ENCODE peak calls at places on chromosomes 11 and 22, in ten cellular contexts. C is prostate gland, E is PC-9, X is fibroblast of lung, L is GM23248, I is colonic mucosa, K is psoas muscle, Q is body of pancreas, F is suprapubic skin, R is heart right ventricle. M is an unnamed sample. For H3K9me3, the result is how much of the 10 kb centered on the place peaks cover.

GRCh38 chr11:10160350-10160749 is 133.7 kb downstream of the SBF2 start:
- DNase-seq in Q (no peak), C (no peak), K (no peak), X (no peak), L (no peak), F (no peak), I (no peak), E (no peak), R (no peak), M (no peak)

GRCh38 chr11:60951909-60952741 is at the start of gene SLC15A3:
- DNase-seq in K (peak), X (peak), I (peak), C (no peak), F (no peak), L (peak), R (peak), E (no peak), Q (peak), M (no peak)

GRCh38 chr11:18091731-18092130 is 14.2 kb downstream of the SAAL1 start:
- DNase-seq in R (no peak), Q (no peak), E (no peak), L (no peak), F (no peak), K (no peak), I (no peak), X (no peak), C (no peak), M (peak)

GRCh38 chr11:26227883-26228502 is 103.9 kb upstream of the ANO3 start:
- DNase-seq in K (no peak), L (no peak), R (no peak), F (no peak), E (no peak), Q (no peak), I (no peak), X (peak), C (no peak), M (no peak)

GRCh38 chr11:81644239-81644840 is 1089.3 kb downstream of the FAM181B start:
- DNase-seq in E (peak), F (no peak), L (peak), K (no peak), R (no peak), Q (peak), X (peak), C (no peak), I (no peak), M (peak)

GRCh38 chr22:38860291-38861169 is 11.5 kb downstream of the CBX6 start:
- DNase-seq in X (no peak), Q (no peak), R (no peak), I (no peak), C (no peak), L (no peak), K (no peak), F (no peak), E (no peak), M (no peak)

GRCh38 chr22:38874529-38875222 is 2.7 kb upstream of the CBX6 start:
- DNase-seq in L (no peak), X (no peak), R (no peak), F (no peak), K (no peak), I (no peak), E (no peak), Q (no peak), C (no peak), M (no peak)

GRCh38 chr11:66278396-66279091 is 569 bp downstream of the CNIH2 start:
- DNase-seq in F (no peak), I (no peak), L (peak), K (no peak), Q (no peak), X (no peak), E (no peak), R (no peak), C (no peak), M (no peak)

GRCh38 chr22:39215430-39216142 is 29.2 kb downstream of the PDGFB start:
- DNase-seq in X (no peak), K (no peak), L (no peak), Q (peak), I (no peak), F (peak), R (no peak), C (no peak), E (no peak), M (no peak)

GRCh38 chr22:44801476-44801875 is 49.1 kb downstream of the ARHGAP8 start:
- DNase-seq in X (no peak), F (no peak), L (no peak), E (no peak), C (no peak), I (no peak), R (no peak), Q (no peak), K (no peak), M (no peak)

GRCh38 chr11:4626207-4627105 is 10.8 kb upstream of the OR51D1 start:
- DNase-seq in K (no peak), X (peak), C (peak), R (peak), Q (peak), E (peak), F (no peak), L (peak), I (peak), M (peak)

GRCh38 chr11:60847281-60847680 is 5.4 kb downstream of the CCDC86 start:
- DNase-seq in K (no peak), I (no peak), F (no peak), X (no peak), E (no peak), Q (no peak), R (no peak), C (no peak), L (no peak), M (no peak)

GRCh38 chr11:122100222-122101080 is 15.6 kb downstream of the BLID start:
- DNase-seq in I (peak), X (peak), C (peak), L (peak), E (no peak), Q (peak), K (peak), F (peak), R (peak), M (peak)

GRCh38 chr11:10742460-10743208 is 8.4 kb upstream of the CTR9 start:
- DNase-seq in I (peak), R (no peak), K (no peak), C (no peak), F (no peak), Q (no peak), E (peak), L (peak), X (peak), M (no peak)

GRCh38 chr11:3231851-3232744 is at the start of gene MRGPRE:
- DNase-seq in Q (peak), F (peak), R (peak), K (no peak), E (no peak), C (no peak), X (no peak), L (peak), I (no peak), M (no peak)

GRCh38 chr11:45155627-45156180 is 9.3 kb downstream of the PRDM11 start:
- DNase-seq in I (no peak), C (no peak), E (no peak), X (no peak), L (no peak), F (peak), Q (no peak), K (no peak), R (no peak), M (no peak)

GRCh38 chr11:101807521-101807920 is 107.3 kb upstream of the CEP126 start:
- DNase-seq in E (no peak), L (peak), I (no peak), X (peak), K (no peak), C (no peak), Q (no peak), F (no peak), R (no peak), M (no peak)

GRCh38 chr11:14974021-14974698 is 2.0 kb upstream of the CALCA start:
- DNase-seq in R (no peak), X (no peak), C (no peak), K (no peak), E (no peak), F (no peak), Q (no peak), L (no peak), I (no peak), M (no peak)

GRCh38 chr11:69655479-69656394 is 14.8 kb downstream of the CCND1 start:
- DNase-seq in X (no peak), E (no peak), K (no peak), R (no peak), Q (no peak), L (peak), F (no peak), C (no peak), I (no peak), M (no peak)

GRCh38 chr22:27336151-27337090 is 465.1 kb downstream of the MN1 start:
- DNase-seq in E (no peak), R (no peak), C (no peak), L (no peak), I (no peak), F (no peak), X (no peak), Q (no peak), K (no peak), M (no peak)

GRCh38 chr22:11253000-11253511 is 4274.9 kb upstream of the OR11H1 start:
- DNase-seq in K (peak), L (no peak), F (peak), R (peak), X (no peak), E (no peak), C (no peak), I (no peak), Q (no peak), M (no peak)

GRCh38 chr11:33334627-33335026 is 77.4 kb downstream of the HIPK3 start:
- DNase-seq in L (peak), X (no peak), C (no peak), I (no peak), F (no peak), K (no peak), Q (no peak), R (no peak), E (no peak), M (no peak)

GRCh38 chr22:49091917-49092545 is 735.6 kb downstream of the BRD1 start:
- DNase-seq in R (no peak), F (no peak), Q (no peak), K (no peak), C (no peak), E (no peak), I (no peak), X (no peak), L (no peak), M (peak)

GRCh38 chr22:49090853-49091135 is 736.9 kb downstream of the BRD1 start:
- DNase-seq in L (no peak), C (no peak), R (no peak), E (no peak), I (no peak), F (no peak), K (no peak), X (no peak), Q (no peak), M (no peak)

GRCh38 chr22:49092751-49093150 is 734.9 kb downstream of the BRD1 start:
- DNase-seq in R (no peak), Q (no peak), F (no peak), I (no peak), C (no peak), E (no peak), K (no peak), X (no peak), L (no peak), M (no peak)

GRCh38 chr22:49090061-49090852 is 737.4 kb downstream of the BRD1 start:
- DNase-seq in Q (no peak), I (no peak), R (no peak), C (no peak), E (no peak), F (no peak), L (no peak), X (no peak), K (no peak), M (no peak)

GRCh38 chr22:49091451-49091850 is 736.2 kb downstream of the BRD1 start:
- DNase-seq in C (no peak), K (no peak), F (no peak), E (no peak), I (no peak), X (no peak), R (no peak), L (no peak), Q (no peak), M (no peak)
- H3K9me3 ChIP-seq in C (under half), K (under half), F (under half), E (under half), I (under half), X (under half), R (under half), L (under half), Q (under half), M (under half)

GRCh38 chr11:28366549-28367341 is 258.6 kb downstream of the METTL15 start:
- DNase-seq in R (peak), Q (no peak), I (no peak), C (no peak), L (no peak), F (no peak), X (peak), K (no peak), E (no peak), M (no peak)
- H3K9me3 ChIP-seq in R (half or more), Q (under half), I (under half), C (under half), L (under half), F (under half), X (under half), K (under half), E (under half), M (under half)

DNA sequence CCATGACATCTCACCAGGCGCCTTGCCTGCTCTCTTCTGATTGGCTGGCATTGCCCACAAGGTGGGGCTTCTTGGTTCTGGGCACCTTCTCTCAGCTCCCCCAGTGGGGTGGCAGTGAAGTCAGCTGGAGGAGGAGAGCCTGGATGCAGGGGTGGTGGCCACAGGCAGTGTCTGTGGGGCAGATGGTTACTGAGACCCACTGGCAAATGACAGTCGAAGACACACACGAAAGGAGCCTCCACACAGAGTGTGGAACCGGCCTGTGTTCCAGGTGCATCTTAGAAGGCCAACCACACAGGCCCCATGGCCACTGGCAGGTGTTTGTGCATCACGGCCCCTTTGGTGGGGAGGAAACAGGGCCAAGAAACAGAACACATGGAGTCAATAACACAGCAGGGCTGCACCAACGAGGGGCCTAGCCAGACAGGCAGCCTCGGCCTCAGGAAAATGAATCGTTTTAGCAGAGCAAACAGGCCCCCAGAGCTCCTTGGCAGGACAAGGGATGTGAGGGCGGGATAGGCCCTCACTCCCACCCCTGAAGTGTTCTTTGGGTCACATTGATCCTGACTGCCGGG is 683.4 kb downstream of the TBC1D22A start:
- DNase-seq in I (no peak), K (no peak), Q (no peak), F (peak), E (no peak), L (no peak), X (no peak), C (no peak), R (no peak), M (no peak)
- H3K9me3 ChIP-seq in I (under half), K (under half), Q (under half), F (under half), E (under half), L (under half), X (under half), C (under half), R (under half), M (under half)

GRCh38 chr22:49373801-49374226 is 453.9 kb downstream of the BRD1 start:
- DNase-seq in X (no peak), R (no peak), C (peak), E (no peak), I (no peak), Q (no peak), L (no peak), K (no peak), F (peak), M (no peak)
- H3K9me3 ChIP-seq in X (under half), R (under half), C (under half), E (under half), I (under half), Q (under half), L (under half), K (under half), F (under half), M (under half)

DNA sequence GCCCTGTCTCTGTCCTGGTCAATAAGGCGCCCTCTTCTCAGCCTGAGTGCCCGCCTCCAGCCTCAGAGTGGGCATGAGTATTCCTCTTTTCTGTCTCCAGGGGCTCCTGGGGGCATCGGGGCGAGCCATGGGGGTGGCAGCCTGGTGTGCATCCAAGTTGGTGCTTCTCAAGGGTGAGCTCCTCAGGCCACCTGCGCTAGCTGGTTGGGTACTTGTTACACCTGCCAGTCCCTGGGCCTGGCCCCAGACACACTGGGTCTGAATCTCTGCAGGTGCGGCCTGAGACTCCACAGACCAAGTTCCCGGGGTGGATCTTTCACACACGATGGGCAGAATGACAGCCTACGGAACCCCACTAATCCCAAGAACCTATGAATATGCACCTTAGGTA is 168.6 kb upstream of the B3GAT1 start:
- DNase-seq in R (no peak), K (no peak), F (no peak), E (no peak), C (no peak), Q (no peak), L (no peak), X (no peak), I (no peak), M (no peak)
- H3K9me3 ChIP-seq in R (under half), K (under half), F (under half), E (under half), C (under half), Q (under half), L (under half), X (under half), I (under half), M (under half)

GRCh38 chr22:49748514-49748913 is 79.2 kb downstream of the BRD1 start:
- DNase-seq in R (no peak), K (no peak), F (no peak), E (no peak), X (no peak), C (no peak), I (no peak), Q (no peak), L (no peak), M (no peak)

GRCh38 chr22:49747130-49747529 is 80.5 kb downstream of the BRD1 start:
- DNase-seq in Q (no peak), L (no peak), C (no peak), X (no peak), F (no peak), R (no peak), K (no peak), I (no peak), E (no peak), M (no peak)

GRCh38 chr22:49747705-49748104 is 80.0 kb downstream of the BRD1 start:
- DNase-seq in Q (no peak), I (no peak), C (no peak), X (no peak), K (no peak), R (no peak), F (no peak), E (no peak), L (no peak), M (no peak)

GRCh38 chr22:49749227-49749626 is 78.4 kb downstream of the BRD1 start:
- DNase-seq in R (no peak), C (no peak), X (no peak), K (no peak), Q (no peak), E (no peak), F (no peak), L (no peak), I (no peak), M (no peak)

GRCh38 chr22:49746065-49746464 is 81.6 kb downstream of the BRD1 start:
- DNase-seq in Q (no peak), C (no peak), R (no peak), X (no peak), K (no peak), L (no peak), I (no peak), F (no peak), E (no peak), M (no peak)
- H3K9me3 ChIP-seq in Q (under half), C (under half), R (half or more), X (under half), K (under half), L (under half), I (under half), F (under half), E (under half), M (under half)

GRCh38 chr22:48303360-48303725 is 1524.3 kb downstream of the BRD1 start:
- DNase-seq in F (no peak), L (no peak), R (no peak), X (no peak), K (no peak), Q (no peak), E (no peak), I (no peak), C (no peak), M (no peak)
- H3K9me3 ChIP-seq in F (under half), L (under half), R (under half), X (under half), K (under half), Q (under half), E (under half), I (under half), C (under half), M (under half)

GRCh38 chr11:64832467-64833197 is 11.8 kb downstream of the CDC42BPG start:
- DNase-seq in X (no peak), E (no peak), F (no peak), I (no peak), L (no peak), C (no peak), R (no peak), Q (no peak), K (no peak), M (no peak)

GRCh38 chr11:64829536-64830251 is 14.8 kb downstream of the CDC42BPG start:
- DNase-seq in F (no peak), E (no peak), L (no peak), R (no peak), Q (no peak), X (no peak), K (no peak), I (no peak), C (no peak), M (no peak)

GRCh38 chr11:64833198-64833502 is 11.3 kb downstream of the CDC42BPG start:
- DNase-seq in C (no peak), L (no peak), E (no peak), K (no peak), R (no peak), X (no peak), I (no peak), Q (no peak), F (no peak), M (no peak)

GRCh38 chr11:64833509-64833908 is 10.9 kb downstream of the CDC42BPG start:
- DNase-seq in L (no peak), X (no peak), E (no peak), F (no peak), Q (no peak), C (no peak), K (no peak), I (no peak), R (no peak), M (no peak)

DNA sequence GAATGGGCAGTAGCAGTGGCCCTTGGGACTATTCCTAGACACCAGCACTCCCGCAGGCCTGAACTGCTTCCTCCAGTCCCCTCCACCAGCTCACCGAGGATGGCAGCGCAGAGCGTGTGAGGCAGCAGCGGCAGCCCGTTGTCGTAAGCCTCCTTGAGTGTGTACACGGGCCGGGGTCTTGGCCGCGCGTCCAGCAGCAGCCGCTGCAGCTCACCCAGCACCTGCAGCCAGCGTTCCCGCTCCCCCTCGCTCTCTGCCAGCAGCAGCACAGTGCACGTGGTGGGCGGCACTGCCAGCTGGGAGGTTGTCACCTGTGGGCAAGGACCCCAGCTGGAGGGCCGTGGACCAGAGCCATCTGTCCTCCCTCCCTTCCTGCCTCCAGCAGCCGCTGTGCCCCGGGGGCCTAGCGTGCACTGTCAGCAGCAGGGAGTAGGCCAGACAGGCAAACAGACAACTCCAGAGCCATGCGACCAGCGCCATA is 13.0 kb downstream of the CDC42BPG start:
- DNase-seq in F (no peak), R (no peak), C (no peak), K (no peak), Q (no peak), E (no peak), X (no peak), I (no peak), L (no peak), M (no peak)
- H3K9me3 ChIP-seq in F (under half), R (under half), C (under half), K (under half), Q (under half), E (under half), X (under half), I (under half), L (under half), M (under half)